ENCODE peak calls at places on chromosomes 3 and 15, in four cellular contexts. One of them, this sample, is unnamed.

GRCh38 chr3:101518421-101518871 is 5.4 kb upstream of the SENP7 start:
- DNase-seq in GM23248: no peak
- DNase-seq in IMR-90: peak
- DNase-seq in upper lobe of right lung: no peak
- DNase-seq in this sample: no peak

GRCh38 chr15:79329186-79329611 is 18.3 kb downstream of the TMED3 start:
- DNase-seq in GM23248: peak
- DNase-seq in upper lobe of right lung: no peak
- DNase-seq in IMR-90: peak
- DNase-seq in this sample: no peak

GRCh38 chr3:186483611-186484340 is 60.4 kb downstream of the CRYGS start:
- DNase-seq in upper lobe of right lung: no peak
- DNase-seq in GM23248: no peak
- DNase-seq in IMR-90: peak
- DNase-seq in this sample: no peak

GRCh38 chr3:184227481-184227935 is 1.9 kb upstream of the VWA5B2 start:
- DNase-seq in upper lobe of right lung: no peak
- DNase-seq in GM23248: peak
- DNase-seq in IMR-90: no peak
- DNase-seq in this sample: no peak

GRCh38 chr15:50190723-50191122 is 8.7 kb downstream of the SLC27A2 start:
- DNase-seq in upper lobe of right lung: no peak
- DNase-seq in IMR-90: no peak
- DNase-seq in GM23248: no peak
- DNase-seq in this sample: no peak

GRCh38 chr3:146110156-146110555 is 50.8 kb downstream of the PLOD2 start:
- DNase-seq in IMR-90: no peak
- DNase-seq in upper lobe of right lung: no peak
- DNase-seq in GM23248: no peak
- DNase-seq in this sample: no peak

GRCh38 chr15:85142324-85142723 is 160.7 kb downstream of the PDE8A start:
- DNase-seq in upper lobe of right lung: no peak
- DNase-seq in GM23248: peak
- DNase-seq in IMR-90: peak
- DNase-seq in this sample: no peak

GRCh38 chr15:63322541-63322940 is 45.1 kb downstream of the APH1B start:
- DNase-seq in IMR-90: peak
- DNase-seq in upper lobe of right lung: no peak
- DNase-seq in GM23248: peak
- DNase-seq in this sample: no peak

GRCh38 chr3:52171577-52172261 is 17.5 kb upstream of the POC1A start:
- DNase-seq in IMR-90: peak
- DNase-seq in GM23248: peak
- DNase-seq in upper lobe of right lung: no peak
- DNase-seq in this sample: no peak

GRCh38 chr15:68382286-68383007 is 49.5 kb downstream of the ITGA11 start:
- DNase-seq in GM23248: peak
- DNase-seq in IMR-90: peak
- DNase-seq in upper lobe of right lung: peak
- DNase-seq in this sample: no peak

GRCh38 chr15:69679623-69680228 is 227.1 kb downstream of the RPLP1 start:
- DNase-seq in GM23248: no peak
- DNase-seq in upper lobe of right lung: peak
- DNase-seq in IMR-90: no peak
- DNase-seq in this sample: no peak

GRCh38 chr3:197750863-197751737 is 1.4 kb downstream of the FYTTD1 start:
- DNase-seq in IMR-90: peak
- DNase-seq in upper lobe of right lung: peak
- DNase-seq in GM23248: peak
- DNase-seq in this sample: peak

GRCh38 chr3:184196536-184196935 is 10.5 kb downstream of the ABCF3 start:
- DNase-seq in IMR-90: no peak
- DNase-seq in upper lobe of right lung: no peak
- DNase-seq in GM23248: no peak
- DNase-seq in this sample: no peak

GRCh38 chr3:156171517-156172267 is 51.3 kb downstream of the KCNAB1 start:
- DNase-seq in upper lobe of right lung: no peak
- DNase-seq in IMR-90: no peak
- DNase-seq in GM23248: no peak
- DNase-seq in this sample: no peak

GRCh38 chr3:79604681-79605080 is 163.1 kb downstream of the ROBO1 start:
- DNase-seq in IMR-90: no peak
- DNase-seq in upper lobe of right lung: no peak
- DNase-seq in GM23248: no peak
- DNase-seq in this sample: no peak

GRCh38 chr3:126828306-126828705 is 124.3 kb downstream of the CHCHD6 start:
- DNase-seq in IMR-90: no peak
- DNase-seq in upper lobe of right lung: no peak
- DNase-seq in GM23248: no peak
- DNase-seq in this sample: no peak

GRCh38 chr15:89058376-89058775 is 29.9 kb upstream of the ABHD2 start:
- DNase-seq in GM23248: no peak
- DNase-seq in upper lobe of right lung: no peak
- DNase-seq in IMR-90: no peak
- DNase-seq in this sample: no peak

GRCh38 chr15:97623091-97623661 is 337.3 kb upstream of the ARRDC4 start:
- DNase-seq in IMR-90: no peak
- DNase-seq in GM23248: no peak
- DNase-seq in upper lobe of right lung: no peak
- DNase-seq in this sample: no peak

GRCh38 chr3:152650177-152650576 is 184.8 kb upstream of the P2RY1 start:
- DNase-seq in GM23248: peak
- DNase-seq in IMR-90: no peak
- DNase-seq in upper lobe of right lung: no peak
- DNase-seq in this sample: peak

GRCh38 chr3:37216597-37217097 is 42.3 kb upstream of the LRRFIP2 start:
- DNase-seq in IMR-90: no peak
- DNase-seq in GM23248: no peak
- DNase-seq in upper lobe of right lung: no peak
- DNase-seq in this sample: no peak

GRCh38 chr3:8988791-8989558 is 25.7 kb upstream of the RAD18 start:
- DNase-seq in upper lobe of right lung: no peak
- DNase-seq in GM23248: no peak
- DNase-seq in IMR-90: no peak
- DNase-seq in this sample: no peak

GRCh38 chr3:177932750-177933660 is 603.2 kb upstream of the KCNMB2 start:
- DNase-seq in GM23248: peak
- DNase-seq in IMR-90: peak
- DNase-seq in upper lobe of right lung: no peak
- DNase-seq in this sample: no peak

GRCh38 chr3:146166450-146167222 is 5.7 kb upstream of the PLOD2 start:
- DNase-seq in IMR-90: peak
- DNase-seq in GM23248: peak
- DNase-seq in upper lobe of right lung: no peak
- DNase-seq in this sample: no peak

GRCh38 chr3:141797819-141798405 is 34.7 kb downstream of the GRK7 start:
- DNase-seq in upper lobe of right lung: no peak
- DNase-seq in GM23248: no peak
- DNase-seq in IMR-90: no peak
- DNase-seq in this sample: no peak

GRCh38 chr3:170049146-170050000 is 11.6 kb downstream of the GPR160 start:
- DNase-seq in GM23248: peak
- DNase-seq in upper lobe of right lung: no peak
- DNase-seq in IMR-90: peak
- DNase-seq in this sample: no peak

GRCh38 chr3:69444980-69445379 is 59.1 kb upstream of the FRMD4B start:
- DNase-seq in upper lobe of right lung: no peak
- DNase-seq in IMR-90: peak
- DNase-seq in GM23248: peak
- DNase-seq in this sample: no peak

GRCh38 chr3:56467108-56467507 is 1.2 kb downstream of the ERC2 start:
- DNase-seq in upper lobe of right lung: peak
- DNase-seq in IMR-90: peak
- DNase-seq in GM23248: no peak
- DNase-seq in this sample: peak

GRCh38 chr3:101571028-101571895 is 2.7 kb upstream of the PCNP start:
- DNase-seq in IMR-90: no peak
- DNase-seq in GM23248: peak
- DNase-seq in upper lobe of right lung: no peak
- DNase-seq in this sample: no peak

GRCh38 chr3:171806200-171807128 is 3.8 kb downstream of the PLD1 start:
- DNase-seq in upper lobe of right lung: no peak
- DNase-seq in GM23248: peak
- DNase-seq in IMR-90: peak
- DNase-seq in this sample: no peak

GRCh38 chr3:71218508-71218907 is 365.0 kb downstream of the FOXP1 start:
- DNase-seq in GM23248: no peak
- DNase-seq in upper lobe of right lung: no peak
- DNase-seq in IMR-90: no peak
- DNase-seq in this sample: no peak

GRCh38 chr3:99644741-99645140 is 6.3 kb downstream of the COL8A1 start:
- DNase-seq in IMR-90: no peak
- DNase-seq in GM23248: no peak
- DNase-seq in upper lobe of right lung: no peak
- DNase-seq in this sample: no peak

GRCh38 chr3:45618081-45618509 is 23.5 kb downstream of the LIMD1 start:
- DNase-seq in IMR-90: peak
- DNase-seq in upper lobe of right lung: peak
- DNase-seq in GM23248: no peak
- DNase-seq in this sample: no peak

GRCh38 chr3:132017137-132017536 is 17.7 kb downstream of the CPNE4 start:
- DNase-seq in GM23248: no peak
- DNase-seq in upper lobe of right lung: no peak
- DNase-seq in IMR-90: no peak
- DNase-seq in this sample: no peak

GRCh38 chr3:51966941-51967383 is 292 bp downstream of the PCBP4 start:
- DNase-seq in IMR-90: no peak
- DNase-seq in GM23248: no peak
- DNase-seq in upper lobe of right lung: no peak
- DNase-seq in this sample: no peak

GRCh38 chr3:100972293-100972692 is 20.9 kb downstream of the ABI3BP start:
- DNase-seq in GM23248: no peak
- DNase-seq in upper lobe of right lung: no peak
- DNase-seq in IMR-90: no peak
- DNase-seq in this sample: no peak

GRCh38 chr15:36575266-36575665 is 4.2 kb upstream of the CDIN1 start:
- DNase-seq in upper lobe of right lung: no peak
- DNase-seq in GM23248: no peak
- DNase-seq in IMR-90: no peak
- DNase-seq in this sample: no peak

GRCh38 chr15:36584511-36584910 is 5.1 kb downstream of the CDIN1 start:
- DNase-seq in IMR-90: no peak
- DNase-seq in upper lobe of right lung: no peak
- DNase-seq in GM23248: no peak
- DNase-seq in this sample: no peak

GRCh38 chr15:36585774-36586173 is 6.3 kb downstream of the CDIN1 start:
- DNase-seq in upper lobe of right lung: no peak
- DNase-seq in GM23248: no peak
- DNase-seq in IMR-90: no peak
- DNase-seq in this sample: no peak

GRCh38 chr15:36577082-36577481 is 2.3 kb upstream of the CDIN1 start:
- DNase-seq in IMR-90: no peak
- DNase-seq in GM23248: no peak
- DNase-seq in upper lobe of right lung: no peak
- DNase-seq in this sample: no peak

DNA sequence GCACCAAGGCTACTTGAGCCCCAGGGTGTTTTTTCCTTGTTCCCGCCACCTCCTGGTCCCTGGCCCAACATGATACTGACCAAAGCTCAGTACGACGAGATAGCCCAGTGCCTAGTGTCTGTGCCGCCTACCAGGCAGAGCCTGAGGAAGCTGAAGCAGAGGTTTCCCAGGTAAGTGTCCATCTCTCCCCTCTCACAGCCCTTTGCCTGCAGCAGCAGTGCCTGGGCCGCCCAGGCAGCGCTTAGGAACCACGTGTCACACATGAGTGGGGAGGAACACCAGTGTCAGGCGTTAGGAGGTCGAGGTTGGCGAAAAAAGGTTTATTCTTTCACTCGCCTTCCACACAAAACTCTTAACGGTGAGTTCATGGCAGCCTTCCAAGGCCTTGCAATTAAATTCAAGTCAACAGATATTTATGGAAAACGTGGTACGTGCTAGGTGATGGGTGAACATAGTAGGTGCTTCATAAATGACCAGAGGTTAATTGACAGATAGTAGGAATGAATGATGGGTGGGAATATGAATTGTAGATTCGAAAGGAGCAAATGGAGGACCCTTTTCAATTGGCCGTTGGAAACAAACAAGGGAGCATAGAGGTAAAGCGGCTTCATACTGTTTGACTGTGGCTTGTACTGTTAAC is 486 bp downstream of the CDIN1 start:
- DNase-seq in upper lobe of right lung: no peak
- DNase-seq in GM23248: peak
- DNase-seq in IMR-90: no peak
- DNase-seq in this sample: peak
- H3K27ac ChIP-seq in upper lobe of right lung: peak
- H3K27ac ChIP-seq in GM23248: peak
- H3K27ac ChIP-seq in IMR-90: peak
- H3K27ac ChIP-seq in this sample: peak

GRCh38 chr3:95923496-95924210 is 890.7 kb upstream of the EPHA6 start:
- DNase-seq in GM23248: peak
- DNase-seq in IMR-90: peak
- DNase-seq in upper lobe of right lung: no peak
- DNase-seq in this sample: no peak
- H3K27ac ChIP-seq in GM23248: peak
- H3K27ac ChIP-seq in IMR-90: peak
- H3K27ac ChIP-seq in upper lobe of right lung: no peak
- H3K27ac ChIP-seq in this sample: no peak

GRCh38 chr15:34719051-34719882 is 35.5 kb downstream of the GJD2 start:
- DNase-seq in IMR-90: no peak
- DNase-seq in GM23248: no peak
- DNase-seq in upper lobe of right lung: no peak
- DNase-seq in this sample: no peak

GRCh38 chr15:34721802-34722795 is 32.7 kb downstream of the GJD2 start:
- DNase-seq in upper lobe of right lung: no peak
- DNase-seq in IMR-90: peak
- DNase-seq in GM23248: peak
- DNase-seq in this sample: peak

GRCh38 chr15:34717729-34718128 is 37.1 kb downstream of the GJD2 start:
- DNase-seq in IMR-90: peak
- DNase-seq in upper lobe of right lung: no peak
- DNase-seq in GM23248: no peak
- DNase-seq in this sample: no peak

GRCh38 chr15:34721157-34721801 is 33.5 kb downstream of the GJD2 start:
- DNase-seq in upper lobe of right lung: no peak
- DNase-seq in IMR-90: no peak
- DNase-seq in GM23248: no peak
- DNase-seq in this sample: no peak

DNA sequence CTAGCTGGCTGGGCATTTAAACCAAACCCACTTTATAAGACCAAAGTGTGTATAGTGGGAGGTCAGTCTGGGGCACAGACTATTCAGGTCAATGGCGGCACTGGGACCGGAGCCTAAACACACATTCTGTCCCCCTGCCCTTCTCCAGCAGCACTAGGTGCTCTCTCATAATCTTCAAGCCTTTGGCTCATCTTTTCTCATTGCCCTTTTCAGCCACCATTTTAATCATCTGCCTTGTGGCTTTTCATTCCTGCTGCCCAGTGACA is 35.0 kb downstream of the GJD2 start:
- DNase-seq in GM23248: no peak
- DNase-seq in IMR-90: no peak
- DNase-seq in upper lobe of right lung: no peak
- DNase-seq in this sample: no peak
- H3K27ac ChIP-seq in GM23248: no peak
- H3K27ac ChIP-seq in IMR-90: no peak
- H3K27ac ChIP-seq in upper lobe of right lung: no peak
- H3K27ac ChIP-seq in this sample: no peak

GRCh38 chr3:78497025-78497424 is 1270.8 kb downstream of the ROBO1 start:
- DNase-seq in GM23248: no peak
- DNase-seq in IMR-90: no peak
- DNase-seq in upper lobe of right lung: no peak
- DNase-seq in this sample: peak
- H3K27ac ChIP-seq in GM23248: no peak
- H3K27ac ChIP-seq in IMR-90: no peak
- H3K27ac ChIP-seq in upper lobe of right lung: no peak
- H3K27ac ChIP-seq in this sample: no peak

This sample was measured in dorsolateral prefrontal cortex.